ENCODE peak calls at places on chromosomes 4 and X, in seven cellular contexts. B is Peyer's patch, S is A549, F is brain microvascular endothelial cell, J is PC-3, L is ovary, U is mesenchymal stem cell. A is an unnamed sample.

GRCh38 chr4:148951346-148951745 is 509.1 kb upstream of the NR3C2 start:
- DNase-seq in B (no peak), S (no peak), F (peak; percentile 5), J (peak; percentile 27), L (no peak), U (no peak), A (no peak)

GRCh38 chr4:100981447-100982204 is 365.7 kb downstream of the PPP3CA start:
- DNase-seq in B (no peak), S (no peak), F (no peak), J (no peak), L (no peak), U (peak; percentile 79), A (no peak)

GRCh38 chrX:13007519-13008188 is 32.7 kb downstream of the TMSB4X start:
- DNase-seq in B (no peak), S (no peak), F (no peak), J (peak; percentile 90), L (no peak), U (no peak), A (no peak)

GRCh38 chr4:143281507-143282169 is 55.0 kb upstream of the GAB1 start:
- DNase-seq in B (no peak), S (no peak), F (no peak), J (no peak), L (no peak), U (peak; percentile 54), A (no peak)

GRCh38 chrX:31301203-31301602 is 229.4 kb upstream of the FTHL17 start:
- DNase-seq in B (no peak), S (no peak), F (no peak), J (no peak), L (no peak), U (no peak), A (no peak)

GRCh38 chr4:76585897-76586360 is 150.9 kb downstream of the SHROOM3 start:
- DNase-seq in B (peak; percentile 93), S (peak; percentile 71), F (peak; percentile 65), J (peak; percentile 89), L (peak; percentile 43), U (peak; percentile 85), A (peak; percentile 94)

GRCh38 chr4:48543796-48544195 is 53.7 kb downstream of the ZAR1 start:
- DNase-seq in B (no peak), S (no peak), F (no peak), J (no peak), L (no peak), U (no peak), A (no peak)

GRCh38 chrX:147927220-147927619 is 15.5 kb downstream of the FMR1 start:
- DNase-seq in B (no peak), S (no peak), F (no peak), J (no peak), L (no peak), U (no peak), A (no peak)

GRCh38 chr4:187608001-187608421 is 387.6 kb upstream of the ZFP42 start:
- DNase-seq in B (no peak), S (no peak), F (peak; percentile 49), J (peak; percentile 59), L (no peak), U (peak; percentile 54), A (no peak)

GRCh38 chr4:158162637-158163036 is 10.2 kb downstream of the GASK1B start:
- DNase-seq in B (no peak), S (peak; percentile 17), F (no peak), J (no peak), L (no peak), U (peak; percentile 66), A (no peak)

GRCh38 chrX:29297171-29297800 is 710.0 kb downstream of the IL1RAPL1 start:
- DNase-seq in B (no peak), S (no peak), F (no peak), J (no peak), L (no peak), U (peak; percentile 13), A (no peak)

GRCh38 chrX:12693754-12694153 is 97.5 kb upstream of the PRPS2 start:
- DNase-seq in B (no peak), S (no peak), F (no peak), J (no peak), L (no peak), U (no peak), A (no peak)

GRCh38 chrX:6149231-6149870 is 79.3 kb downstream of the NLGN4X start:
- DNase-seq in B (no peak), S (no peak), F (no peak), J (no peak), L (no peak), U (no peak), A (no peak)

GRCh38 chr4:86497131-86497530 is 97.0 kb upstream of the PTPN13 start:
- DNase-seq in B (no peak), S (no peak), F (no peak), J (peak; percentile 88), L (no peak), U (no peak), A (no peak)

GRCh38 chr4:121272526-121272925 is 108.3 kb downstream of the QRFPR start:
- DNase-seq in B (no peak), S (no peak), F (peak; percentile 56), J (peak; percentile 73), L (no peak), U (peak; percentile 76), A (no peak)

DNA sequence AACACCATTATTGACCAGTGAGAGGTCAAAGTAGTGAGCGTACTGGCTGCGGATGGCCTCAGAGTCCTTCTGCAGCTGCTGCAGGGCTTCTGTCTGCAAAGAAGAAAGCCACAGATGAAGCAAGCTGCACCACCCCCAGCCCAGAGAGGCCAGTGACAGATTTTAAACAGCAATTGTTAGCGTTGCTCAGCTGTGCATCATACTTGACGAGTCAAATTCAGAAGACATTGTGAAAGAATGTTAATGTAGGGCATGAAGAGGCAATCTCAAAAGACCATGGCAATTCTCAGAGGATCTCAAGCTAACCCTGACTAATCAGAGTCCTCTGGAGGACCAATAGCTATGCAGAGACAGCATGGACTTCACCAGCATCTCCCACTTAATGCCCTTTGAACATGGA is 16.6 kb downstream of the DKC1 start:
- DNase-seq in B (no peak), S (no peak), F (no peak), J (peak; percentile 12), L (no peak), U (peak; percentile 55), A (no peak)
- H3K27ac ChIP-seq in B (no peak overlapping the region), S (no peak overlapping the region), F (no peak overlapping the region), J (no peak overlapping the region), L (no peak overlapping the region), U (no peak overlapping the region), A (no peak overlapping the region)

DNA sequence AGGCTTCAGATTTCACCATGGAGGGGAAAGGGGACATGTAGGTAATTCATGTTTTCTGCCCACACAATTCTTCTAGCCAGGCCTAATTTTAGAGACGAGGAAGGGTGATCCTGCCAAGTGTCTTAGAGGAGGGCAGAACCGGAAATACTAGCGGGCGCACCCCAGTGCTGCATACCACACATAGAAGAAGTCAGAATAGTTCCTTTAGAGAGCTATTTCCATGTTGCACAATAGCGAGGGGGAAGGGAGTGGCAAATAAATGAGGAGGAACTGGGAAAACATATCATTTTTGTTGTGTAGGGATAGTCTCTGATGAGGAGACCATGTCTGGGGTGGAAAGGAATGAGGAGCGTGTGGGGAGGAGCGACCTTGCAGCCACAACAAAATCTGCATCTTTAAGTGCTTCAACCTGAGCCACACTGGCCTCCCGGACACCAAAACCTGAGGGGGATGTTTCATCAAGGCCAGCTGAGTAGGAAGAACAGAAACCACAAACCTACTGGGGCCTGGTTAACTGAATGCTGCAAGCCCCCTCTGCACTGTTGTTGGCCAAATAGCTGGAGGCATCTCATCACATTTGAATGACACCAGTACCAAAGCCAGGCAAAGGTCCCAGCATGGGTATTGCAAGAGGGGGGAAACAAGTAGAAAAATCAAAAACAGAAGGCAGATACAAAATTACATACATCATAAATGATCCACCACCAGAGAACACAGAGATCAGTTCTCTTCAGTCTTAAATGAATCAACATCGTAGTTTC is 26.7 kb upstream of the C1QTNF7 start:
- DNase-seq in B (peak; percentile 64), S (no peak), F (peak; percentile 61), J (peak; percentile 41), L (peak; percentile 68), U (peak; percentile 59), A (peak; percentile 81)
- H3K27ac ChIP-seq in B (no peak overlapping the region), S (no peak overlapping the region), F (peak overlapping the region; percentile 37), J (no peak overlapping the region), L (no peak overlapping the region), U (peak overlapping the region; percentile 59), A (peak overlapping the region; percentile 71)

GRCh38 chr4:56671373-56671772 is 9.7 kb downstream of the HOPX start:
- DNase-seq in B (no peak), S (no peak), F (no peak), J (no peak), L (no peak), U (no peak), A (no peak)

GRCh38 chr4:56662782-56663468 is 18.2 kb downstream of the HOPX start:
- DNase-seq in B (no peak), S (no peak), F (no peak), J (no peak), L (no peak), U (no peak), A (no peak)

GRCh38 chr4:56668267-56668666 is 12.8 kb downstream of the HOPX start:
- DNase-seq in B (no peak), S (no peak), F (no peak), J (peak; percentile 38), L (no peak), U (no peak), A (no peak)

GRCh38 chr4:56671860-56672259 is 9.2 kb downstream of the HOPX start:
- DNase-seq in B (no peak), S (no peak), F (no peak), J (no peak), L (no peak), U (no peak), A (no peak)

DNA sequence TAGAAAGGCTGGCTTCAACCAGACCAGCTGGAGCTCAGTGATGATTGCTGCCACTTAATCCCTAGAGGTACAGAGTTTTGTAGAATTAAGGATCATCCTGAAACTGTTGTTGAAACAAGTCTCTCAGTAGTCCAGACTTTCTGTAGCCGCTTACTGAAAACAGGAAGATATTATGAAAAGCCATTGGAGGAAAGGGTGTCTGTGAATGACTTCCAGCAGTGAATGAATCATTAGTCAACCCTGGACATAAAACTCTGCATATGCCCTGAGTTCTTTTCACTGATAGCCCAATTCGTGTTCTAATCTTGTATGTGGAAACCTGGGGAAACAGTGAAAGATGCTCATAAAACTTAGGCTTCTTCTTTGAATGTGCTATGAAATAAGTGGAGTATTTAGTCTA is 14.8 kb downstream of the HOPX start:
- DNase-seq in B (no peak), S (no peak), F (no peak), J (no peak), L (no peak), U (no peak), A (no peak)
- H3K27ac ChIP-seq in B (no peak overlapping the region), S (no peak overlapping the region), F (no peak overlapping the region), J (no peak overlapping the region), L (no peak overlapping the region), U (no peak overlapping the region), A (no peak overlapping the region)

DNA sequence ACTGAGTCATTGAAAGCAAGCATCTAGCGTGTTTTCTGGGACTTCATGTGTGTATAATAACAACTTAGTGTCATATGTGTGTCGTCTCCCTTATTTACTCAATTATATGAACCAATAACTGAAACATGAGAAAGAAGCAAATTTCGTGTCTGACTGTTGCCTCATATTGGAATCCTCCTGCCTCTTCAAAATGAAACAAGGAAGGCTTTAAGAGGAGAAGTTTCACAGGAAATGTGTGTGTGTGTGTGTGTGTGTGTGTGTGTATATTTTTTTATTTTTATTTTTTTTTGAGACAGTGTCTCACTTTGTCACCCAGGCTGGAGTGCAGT is 145.8 kb upstream of the SFRP2 start:
- DNase-seq in B (no peak), S (no peak), F (no peak), J (no peak), L (no peak), U (peak; percentile 19), A (no peak)
- H3K27ac ChIP-seq in B (peak overlapping the region; percentile 12), S (no peak overlapping the region), F (no peak overlapping the region), J (no peak overlapping the region), L (no peak overlapping the region), U (no peak overlapping the region), A (peak overlapping the region; percentile 50)